ENCODE peak calls at places on chromosomes 6 and 20, in seven cellular contexts. Z is cardiac muscle cell, C is hepatic stellate cell, P is SK-N-SH, V is IMR-90, U is mesothelial cell of epicardium, J is HTR-8/SVneo. L is an unnamed sample.

GRCh38 chr20:58173930-58174707 is 54.3 kb downstream of the ANKRD60 start:
- DNase-seq in C (no peak), J (no peak), P (peak), U (no peak), Z (no peak), V (no peak), L (no peak)

GRCh38 chr6:159726196-159726917 is 949 bp upstream of the WTAP start:
- DNase-seq in Z (no peak), P (no peak), J (no peak), U (no peak), V (no peak), C (peak), L (no peak)

GRCh38 chr6:45987866-45988265 is 27.8 kb downstream of the CLIC5 start:
- DNase-seq in P (no peak), U (no peak), V (no peak), C (no peak), Z (no peak), J (no peak), L (no peak)

GRCh38 chr6:30884521-30885480 is 482 bp downstream of the DDR1 start:
- DNase-seq in P (peak), Z (peak), J (no peak), U (peak), C (peak), V (peak), L (no peak)

GRCh38 chr6:31765559-31765909 is 3.1 kb downstream of the SAPCD1 start:
- DNase-seq in J (no peak), C (no peak), Z (no peak), P (no peak), U (no peak), V (no peak), L (no peak)

GRCh38 chr6:113381957-113382356 is 475.2 kb upstream of the MARCKS start:
- DNase-seq in U (no peak), P (peak), C (no peak), J (no peak), Z (peak), V (peak), L (no peak)

GRCh38 chr20:58020656-58021454 is 207.6 kb downstream of the ANKRD60 start:
- DNase-seq in P (peak), Z (no peak), U (no peak), C (no peak), J (no peak), V (no peak), L (no peak)

GRCh38 chr20:58981564-58982364 is 708 bp downstream of the NELFCD start:
- DNase-seq in P (peak), C (no peak), U (no peak), J (peak), Z (no peak), V (peak), L (no peak)

GRCh38 chr20:4053516-4053919 is 38.2 kb upstream of the RNF24 start:
- DNase-seq in P (no peak), V (no peak), J (no peak), U (no peak), C (no peak), Z (no peak), L (no peak)

GRCh38 chr6:110083875-110084585 is 95.4 kb downstream of the WASF1 start:
- DNase-seq in P (no peak), C (no peak), V (no peak), U (no peak), Z (no peak), J (no peak), L (no peak)

GRCh38 chr6:45653117-45653883 is 275.6 kb upstream of the SUPT3H start:
- DNase-seq in U (no peak), J (no peak), Z (no peak), V (no peak), C (no peak), P (no peak), L (no peak)

GRCh38 chr6:45574885-45575284 is 197.2 kb upstream of the SUPT3H start:
- DNase-seq in U (no peak), C (no peak), J (no peak), Z (no peak), V (no peak), P (no peak), L (peak)

GRCh38 chr6:37187321-37188022 is 17.5 kb downstream of the PIM1 start:
- DNase-seq in U (no peak), P (no peak), J (no peak), V (no peak), Z (no peak), C (no peak), L (no peak)

GRCh38 chr6:140979642-140980091 is 1153.1 kb upstream of the GJE1 start:
- DNase-seq in Z (peak), P (no peak), C (peak), U (no peak), V (peak), J (no peak), L (peak)

GRCh38 chr6:51553246-51554015 is 534.0 kb downstream of the PKHD1 start:
- DNase-seq in Z (no peak), V (no peak), U (no peak), J (no peak), P (peak), C (no peak), L (no peak)

GRCh38 chr20:21527908-21528307 is 14.0 kb upstream of the NKX2-2 start:
- DNase-seq in V (no peak), Z (no peak), P (no peak), U (no peak), C (no peak), J (no peak), L (no peak)

GRCh38 chr6:108168026-108168463 is 2.2 kb downstream of the NR2E1 start:
- DNase-seq in J (no peak), C (no peak), Z (no peak), U (peak), P (no peak), V (no peak), L (no peak)

GRCh38 chr6:43334466-43335095 is 26.0 kb upstream of the CRIP3 start:
- DNase-seq in Z (peak), P (peak), U (no peak), V (peak), C (peak), J (peak), L (no peak)

GRCh38 chr20:3710027-3710426 is 2.4 kb downstream of the SIGLEC1 start:
- DNase-seq in P (no peak), J (no peak), Z (no peak), U (no peak), V (no peak), C (no peak), L (no peak)

GRCh38 chr6:83459663-83460062 is 28.8 kb upstream of the ME1 start:
- DNase-seq in P (no peak), C (no peak), U (no peak), V (no peak), Z (no peak), J (no peak), L (no peak)

GRCh38 chr20:62116558-62117361 is 5.5 kb upstream of the LSM14B start:
- DNase-seq in Z (no peak), J (no peak), C (no peak), U (no peak), V (no peak), P (no peak), L (no peak)

GRCh38 chr6:45420083-45420908 is 42.6 kb upstream of the SUPT3H start:
- DNase-seq in J (no peak), V (peak), U (peak), P (peak), Z (no peak), C (no peak), L (no peak)

GRCh38 chr6:169363590-169363989 is 109.9 kb upstream of the THBS2 start:
- DNase-seq in Z (no peak), V (peak), J (no peak), C (no peak), U (no peak), P (no peak), L (no peak)